ENCODE peak calls at places on chromosomes 7 and 10, in four cellular contexts. F, M, N and B are unnamed samples.
A peak's percentile ranks its signal among the peaks of the same experiment; 100 is the strongest.

GRCh38 chr7:50782376-50783208 is at the start of gene GRB10:
- DNase-seq in N (no peak), M (no peak), F (no peak), B (no peak)

GRCh38 chr10:191703-192518 is 56.7 kb downstream of the ZMYND11 start:
- DNase-seq in M (no peak), N (no peak), F (no peak), B (no peak)

GRCh38 chr7:104857458-104858425 is 156.3 kb upstream of the KMT2E start:
- DNase-seq in M (no peak), F (no peak), N (no peak), B (no peak)

GRCh38 chr10:77513783-77514331 is 123.8 kb downstream of the KCNMA1 start:
- DNase-seq in F (peak; percentile 74), M (no peak), N (peak; percentile 58), B (peak; percentile 85)

GRCh38 chr7:1531263-1531978 is 919 bp downstream of the MAFK start:
- DNase-seq in F (no peak), N (no peak), M (peak; percentile 41), B (no peak)

GRCh38 chr7:124718032-124718766 is 47.4 kb downstream of the GPR37 start:
- DNase-seq in N (peak; percentile 83), M (no peak), F (no peak), B (no peak)

GRCh38 chr10:20100157-20100556 is 283.9 kb downstream of the PLXDC2 start:
- DNase-seq in M (no peak), F (no peak), N (no peak), B (no peak)

GRCh38 chr7:2017483-2017891 is 215.3 kb downstream of the MAD1L1 start:
- DNase-seq in F (no peak), M (no peak), N (no peak), B (no peak)

GRCh38 chr7:98856021-98856422 is 13.8 kb downstream of the TMEM130 start:
- DNase-seq in N (no peak), F (no peak), M (no peak), B (no peak)

GRCh38 chr10:114917459-114917858 is 20.5 kb upstream of the TRUB1 start:
- DNase-seq in M (no peak), F (no peak), N (no peak), B (no peak)

GRCh38 chr10:96208946-96209345 is 62.4 kb downstream of the BLNK start:
- DNase-seq in F (no peak), N (no peak), M (no peak), B (no peak)

GRCh38 chr7:145031162-145031561 is 195.3 kb upstream of the TPK1 start:
- DNase-seq in N (no peak), M (no peak), F (no peak), B (no peak)

GRCh38 chr10:3068201-3068967 is 1.0 kb downstream of the PFKP start:
- DNase-seq in M (peak; percentile 70), N (no peak), F (no peak), B (no peak)

GRCh38 chr7:139838276-139838675 is 9.2 kb downstream of the TBXAS1 start:
- DNase-seq in F (no peak), M (no peak), N (no peak), B (no peak)

GRCh38 chr7:4883352-4884144 is at the start of gene RADIL:
- DNase-seq in M (peak; percentile 89), F (peak; percentile 87), N (no peak), B (no peak)

GRCh38 chr10:70265032-70265689 is 18.6 kb downstream of the NPFFR1 start:
- DNase-seq in F (peak; percentile 64), N (no peak), M (no peak), B (no peak)

GRCh38 chr7:28933874-28934265 is 24.3 kb downstream of the TRIL start:
- DNase-seq in F (no peak), N (no peak), M (no peak), B (no peak)

GRCh38 chr7:46969303-46970130 is 612.4 kb downstream of the TNS3 start:
- DNase-seq in N (no peak), F (no peak), M (no peak), B (no peak)

GRCh38 chr7:99788554-99788953 is 4.6 kb upstream of the CYP3A4 start:
- DNase-seq in N (no peak), F (no peak), M (no peak), B (no peak)

GRCh38 chr10:119903946-119904666 is 11.6 kb downstream of the SEC23IP start:
- DNase-seq in M (no peak), F (no peak), N (no peak), B (no peak)

GRCh38 chr7:72453436-72453835 is 41.3 kb upstream of the CALN1 start:
- DNase-seq in M (no peak), N (no peak), F (no peak), B (no peak)

GRCh38 chr7:90624128-90624980 is 28.2 kb downstream of the CDK14 start:
- DNase-seq in M (no peak), F (no peak), N (no peak), B (no peak)

GRCh38 chr7:66517212-66517909 is 111.3 kb upstream of the KCTD7 start:
- DNase-seq in N (no peak), M (no peak), F (no peak), B (no peak)

GRCh38 chr7:26337232-26337865 is 45.7 kb downstream of the SNX10 start:
- DNase-seq in M (no peak), F (no peak), N (no peak), B (no peak)